ENCODE peak calls at places on chromosomes 13 and 19, in four cellular contexts. F is HFF-Myc, D is tibial artery, K is IMR-90. Y is an unnamed sample.

GRCh38 chr19:33416307-33417215 is 43.1 kb downstream of the CEBPG start:
- DNase-seq in F (peak; percentile 30), D (no peak), K (peak; percentile 68), Y (peak; percentile 44)

GRCh38 chr19:20278342-20278741 is 111.3 kb downstream of the ZNF486 start:
- DNase-seq in F (no peak), D (no peak), K (no peak), Y (no peak)

GRCh38 chr13:101499406-101499805 is 46.9 kb downstream of the ITGBL1 start:
- DNase-seq in F (no peak), D (no peak), K (peak; percentile 10), Y (peak; percentile 54)

GRCh38 chr13:75946746-75947397 is 310.7 kb downstream of the LMO7 start:
- DNase-seq in F (no peak), D (no peak), K (no peak), Y (no peak)

GRCh38 chr13:33349996-33350826 is 64.7 kb upstream of the STARD13 start:
- DNase-seq in F (no peak), D (peak; percentile 59), K (peak; percentile 39), Y (peak; percentile 21)

GRCh38 chr13:114313061-114313860 is 1.0 kb upstream of the CHAMP1 start:
- DNase-seq in F (no peak), D (no peak), K (peak; percentile 51), Y (no peak)

GRCh38 chr19:8512115-8512967 is 1.6 kb downstream of the ZNF414 start:
- DNase-seq in F (no peak), D (no peak), K (no peak), Y (no peak)

GRCh38 chr13:46648166-46648607 is 95.2 kb downstream of the LRCH1 start:
- DNase-seq in F (no peak), D (no peak), K (peak; percentile 60), Y (peak; percentile 55)

GRCh38 chr13:98033277-98034247 is 80.1 kb downstream of the IPO5 start:
- DNase-seq in F (peak; percentile 37), D (no peak), K (peak; percentile 44), Y (peak; percentile 81)

GRCh38 chr19:54302252-54302651 is 10.7 kb downstream of the LILRA5 start:
- DNase-seq in F (no peak), D (no peak), K (no peak), Y (no peak)

GRCh38 chr19:19214892-19215291 is 3.1 kb downstream of the NCAN start:
- DNase-seq in F (no peak), D (no peak), K (peak; percentile 39), Y (peak; percentile 18)

GRCh38 chr19:443005-443404 is 17.8 kb downstream of the SHC2 start:
- DNase-seq in F (no peak), D (no peak), K (no peak), Y (no peak)

GRCh38 chr19:53012006-53012405 is 1.7 kb upstream of the ERVV-1 start:
- DNase-seq in F (no peak), D (no peak), K (no peak), Y (no peak)

GRCh38 chr19:55447421-55448174 is 4.5 kb upstream of the SHISA7 start:
- DNase-seq in F (no peak), D (no peak), K (peak; percentile 15), Y (peak; percentile 63)

GRCh38 chr13:81582381-81582780 is 1241.5 kb upstream of the SPRY2 start:
- DNase-seq in F (no peak), D (no peak), K (no peak), Y (no peak)

GRCh38 chr19:18073197-18073596 is 13.5 kb downstream of the IL12RB1 start:
- DNase-seq in F (no peak), D (no peak), K (no peak), Y (no peak)

GRCh38 chr19:18072335-18072734 is 14.4 kb downstream of the IL12RB1 start:
- DNase-seq in F (no peak), D (no peak), K (no peak), Y (no peak)

GRCh38 chr19:18069383-18069782 is 17.4 kb downstream of the IL12RB1 start:
- DNase-seq in F (no peak), D (no peak), K (no peak), Y (no peak)

GRCh38 chr19:18068395-18068794 is 18.3 kb downstream of the IL12RB1 start:
- DNase-seq in F (no peak), D (no peak), K (no peak), Y (no peak)

GRCh38 chr19:18070181-18070580 is 16.6 kb downstream of the IL12RB1 start:
- DNase-seq in F (no peak), D (no peak), K (no peak), Y (no peak)
- H3K4me3 ChIP-seq in F (no peak overlapping the region), D (no peak overlapping the region), K (no peak overlapping the region), Y (no peak overlapping the region)

GRCh38 chr19:16117594-16118033 is 5.9 kb downstream of the RAB8A start:
- DNase-seq in F (no peak), D (no peak), K (no peak), Y (no peak)
- TF ChIP-seq CTCF in F (no peak), D (no peak), K (peak; percentile 10), Y (no peak)

DNA sequence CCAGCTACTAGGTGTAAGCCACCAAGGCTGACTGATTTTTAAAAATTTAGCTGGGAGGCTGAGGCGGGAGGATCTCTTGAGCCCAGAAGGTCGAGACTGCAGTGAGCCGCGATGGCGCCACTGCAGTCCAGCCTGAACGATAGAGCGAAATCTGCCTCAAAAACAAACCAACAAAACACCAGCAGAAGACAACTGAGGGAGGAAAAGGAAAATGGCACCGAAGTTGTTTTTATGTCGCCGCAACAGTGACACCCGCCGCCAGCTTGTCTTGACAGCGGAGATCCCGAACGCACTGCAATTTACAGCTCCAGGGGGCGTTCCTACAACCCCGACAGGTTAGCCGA is 298 bp upstream of the FAM98C start:
- DNase-seq in F (no peak), D (no peak), K (no peak), Y (no peak)
- H3K4me3 ChIP-seq in F (peak overlapping the region; percentile 77), D (peak overlapping the region; percentile 90), K (peak overlapping the region; percentile 52), Y (peak overlapping the region; percentile 59)

DNA sequence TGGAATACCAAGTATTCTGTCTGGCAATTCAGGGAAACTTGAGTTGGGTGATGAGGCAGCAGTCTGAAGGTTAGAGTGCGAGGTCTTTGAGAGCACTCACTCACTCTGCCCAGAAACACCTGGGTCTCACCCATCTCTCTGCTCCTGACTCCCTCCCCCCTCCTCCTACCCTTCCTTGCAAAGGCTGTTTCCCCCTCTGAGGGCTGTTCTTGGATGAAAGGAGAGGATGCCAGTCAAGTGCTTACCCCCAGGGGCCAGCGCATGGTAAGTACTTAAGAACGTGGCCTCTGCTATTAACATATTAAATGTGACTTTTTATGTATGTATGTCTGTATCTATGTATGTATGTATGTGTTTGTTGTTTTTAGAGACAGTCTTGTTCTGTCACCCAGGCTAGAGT is 22.5 kb downstream of the SIPA1L3 start:
- DNase-seq in F (no peak), D (no peak), K (no peak), Y (no peak)
- TF ChIP-seq CTCF in F (no peak), D (no peak), K (no peak), Y (no peak)

GRCh38 chr13:111549464-111549863 is 229.0 kb downstream of the TEX29 start:
- DNase-seq in F (no peak), D (no peak), K (no peak), Y (no peak)

GRCh38 chr13:111548301-111548700 is 227.9 kb downstream of the TEX29 start:
- DNase-seq in F (no peak), D (no peak), K (no peak), Y (no peak)

GRCh38 chr13:111548805-111549204 is 228.4 kb downstream of the TEX29 start:
- DNase-seq in F (no peak), D (no peak), K (no peak), Y (no peak)

GRCh38 chr13:111546921-111547675 is 226.7 kb downstream of the TEX29 start:
- DNase-seq in F (no peak), D (no peak), K (no peak), Y (no peak)

GRCh38 chr13:111547726-111548273 is 227.4 kb downstream of the TEX29 start:
- DNase-seq in F (no peak), D (no peak), K (no peak), Y (no peak)
- H3K4me3 ChIP-seq in F (no peak overlapping the region), D (no peak overlapping the region), K (no peak overlapping the region), Y (no peak overlapping the region)

GRCh38 chr13:21014666-21015170 is 46.7 kb downstream of the LATS2 start:
- DNase-seq in F (peak; percentile 83), D (peak; percentile 50), K (peak; percentile 91), Y (peak; percentile 84)

GRCh38 chr13:21015284-21015683 is 46.1 kb downstream of the LATS2 start:
- DNase-seq in F (no peak), D (peak; percentile 4), K (peak; percentile 66), Y (no peak)

GRCh38 chr13:21013682-21014038 is 47.7 kb downstream of the LATS2 start:
- DNase-seq in F (no peak), D (peak; percentile 5), K (no peak), Y (no peak)

GRCh38 chr13:21012841-21013681 is 48.3 kb downstream of the LATS2 start:
- DNase-seq in F (no peak), D (peak; percentile 18), K (no peak), Y (peak; percentile 35)

GRCh38 chr13:21014139-21014665 is 47.2 kb downstream of the LATS2 start:
- DNase-seq in F (no peak), D (peak; percentile 18), K (no peak), Y (no peak)
- TF ChIP-seq CTCF in F (no peak), D (no peak), K (no peak), Y (no peak)

DNA sequence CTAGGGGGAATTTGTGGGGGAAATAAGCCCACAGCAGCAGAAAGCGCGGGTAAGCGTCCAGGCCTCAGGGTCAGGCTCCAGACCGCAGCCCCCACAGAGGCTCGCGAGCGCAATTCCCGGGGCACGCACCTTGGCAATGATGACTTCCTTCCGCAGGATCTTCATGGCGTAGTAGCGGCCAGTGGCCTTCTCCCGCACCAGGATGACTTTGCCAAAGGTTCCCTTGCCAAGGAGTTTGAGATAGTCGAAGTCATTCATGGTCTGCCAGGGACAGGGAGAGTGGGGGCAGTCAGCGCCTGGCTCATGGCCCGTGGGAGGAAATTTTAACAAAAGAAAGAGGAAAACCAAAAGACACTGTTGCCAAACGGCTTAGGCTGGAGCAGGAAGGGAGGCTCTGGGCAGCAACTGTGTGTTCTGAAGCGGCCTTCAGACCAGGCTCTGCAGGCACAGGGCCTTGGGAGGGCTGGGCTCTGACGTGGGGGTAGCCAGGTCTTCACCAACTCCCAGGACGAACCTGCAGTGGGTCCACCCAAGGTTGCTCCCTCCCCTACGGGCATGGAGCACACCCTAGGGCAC is 15.4 kb upstream of the CCNP start:
- DNase-seq in F (no peak), D (peak; percentile 35), K (no peak), Y (no peak)
- H3K4me3 ChIP-seq in F (no peak overlapping the region), D (no peak overlapping the region), K (no peak overlapping the region), Y (no peak overlapping the region)

GRCh38 chr13:51066091-51066831 is 44.8 kb downstream of the C13orf42 start:
- DNase-seq in F (no peak), D (no peak), K (peak; percentile 4), Y (no peak)

GRCh38 chr13:51067376-51068125 is 43.5 kb downstream of the C13orf42 start:
- DNase-seq in F (no peak), D (no peak), K (no peak), Y (no peak)

GRCh38 chr13:51068501-51068900 is 42.6 kb downstream of the C13orf42 start:
- DNase-seq in F (no peak), D (no peak), K (no peak), Y (no peak)

GRCh38 chr13:51071493-51071892 is 39.6 kb downstream of the C13orf42 start:
- DNase-seq in F (no peak), D (no peak), K (no peak), Y (no peak)

GRCh38 chr13:51070005-51070649 is 40.9 kb downstream of the C13orf42 start:
- DNase-seq in F (peak; percentile 29), D (peak; percentile 73), K (peak; percentile 72), Y (peak; percentile 70)
- TF ChIP-seq CTCF in F (peak; percentile 93), D (peak; percentile 88), K (peak; percentile 93), Y (peak; percentile 98)

GRCh38 chr19:45765365-45766292 is 3.4 kb downstream of the SIX5 start:
- DNase-seq in F (no peak), D (no peak), K (no peak), Y (no peak)
- H3K4me3 ChIP-seq in F (no peak overlapping the region), D (peak overlapping the region; percentile 93), K (no peak overlapping the region), Y (no peak overlapping the region)